ENCODE peak calls at places on chromosome 1, in eight cellular contexts. P, N, B, A, S, R, G and X are unnamed samples. For H3K4me1, the result is how much of the 10 kb centered on the place peaks cover.

GRCh38 chr1:3656450-3657095 is 4.3 kb downstream of the TP73 start:
- DNase-seq in A (no peak), P (no peak), N (no peak), R (no peak), S (no peak), B (no peak), G (no peak), X (no peak)

GRCh38 chr1:197736689-197737088 is 38.6 kb downstream of the DENND1B start:
- DNase-seq in B (peak), G (no peak), R (peak), P (no peak), A (peak), S (no peak), N (no peak), X (no peak)

GRCh38 chr1:212674872-212675271 is 24.8 kb downstream of the BATF3 start:
- DNase-seq in S (no peak), R (no peak), N (no peak), B (no peak), G (no peak), A (no peak), P (no peak), X (no peak)

GRCh38 chr1:18302788-18303413 is 177.8 kb upstream of the KLHDC7A start:
- DNase-seq in G (peak), A (no peak), P (no peak), B (no peak), R (no peak), S (no peak), N (no peak), X (no peak)

GRCh38 chr1:217907504-217907903 is 276.4 kb downstream of the SPATA17 start:
- DNase-seq in R (peak), S (no peak), N (no peak), P (no peak), G (no peak), B (no peak), A (peak), X (no peak)

GRCh38 chr1:246008256-246008901 is 498.7 kb downstream of the SMYD3 start:
- DNase-seq in P (no peak), S (no peak), R (no peak), G (no peak), N (no peak), A (no peak), B (no peak), X (no peak)

GRCh38 chr1:89911186-89911976 is 83.5 kb upstream of the ZNF326 start:
- DNase-seq in P (no peak), R (no peak), G (no peak), N (no peak), B (no peak), A (peak), S (no peak), X (no peak)

GRCh38 chr1:121538943-121539575 is 354.3 kb downstream of the SRGAP2C start:
- DNase-seq in A (no peak), B (no peak), P (no peak), S (no peak), R (no peak), N (no peak), G (no peak), X (no peak)

GRCh38 chr1:175129997-175130648 is 62.5 kb downstream of the KIAA0040 start:
- DNase-seq in A (no peak), R (no peak), N (no peak), B (peak), S (no peak), P (no peak), G (no peak), X (no peak)

GRCh38 chr1:18946550-18947381 is 9.7 kb downstream of the IFFO2 start:
- DNase-seq in B (no peak), N (no peak), S (no peak), R (peak), A (no peak), G (no peak), P (no peak), X (no peak)

GRCh38 chr1:183416850-183417690 is 1.1 kb downstream of the NMNAT2 start:
- DNase-seq in R (peak), P (peak), G (peak), S (peak), N (no peak), B (peak), A (peak), X (no peak)

GRCh38 chr1:72281637-72282270 is 585 bp downstream of the NEGR1 start:
- DNase-seq in N (no peak), A (no peak), P (peak), G (peak), B (no peak), R (peak), S (no peak), X (no peak)

GRCh38 chr1:2025491-2025981 is 6.4 kb downstream of the GABRD start:
- DNase-seq in R (no peak), N (no peak), G (no peak), B (no peak), A (no peak), P (no peak), S (peak), X (no peak)

GRCh38 chr1:218660678-218661053 is 315.5 kb downstream of the TGFB2 start:
- DNase-seq in G (no peak), B (peak), A (peak), P (no peak), S (no peak), R (peak), N (no peak), X (no peak)

GRCh38 chr1:201499191-201499590 is 7.7 kb downstream of the CSRP1 start:
- DNase-seq in N (no peak), G (no peak), S (no peak), A (no peak), R (no peak), B (no peak), P (no peak), X (no peak)
- H3K4me1 ChIP-seq in N (under half), G (under half), S (half or more), A (under half), R (under half), B (half or more), P (half or more), X (half or more)

GRCh38 chr1:112542206-112542973 is 33.6 kb downstream of the WNT2B start:
- DNase-seq in B (no peak), N (no peak), S (no peak), G (no peak), R (no peak), P (no peak), A (no peak), X (no peak)

GRCh38 chr1:112541299-112541698 is 32.5 kb downstream of the WNT2B start:
- DNase-seq in G (no peak), B (no peak), A (no peak), P (no peak), N (no peak), R (no peak), S (no peak), X (no peak)

GRCh38 chr1:112546076-112546475 is 37.3 kb downstream of the WNT2B start:
- DNase-seq in S (no peak), N (no peak), B (no peak), P (no peak), A (no peak), R (no peak), G (no peak), X (no peak)

GRCh38 chr1:112544011-112544688 is 35.4 kb downstream of the WNT2B start:
- DNase-seq in G (no peak), R (peak), B (peak), A (peak), S (no peak), P (no peak), N (no peak), X (no peak)

GRCh38 chr1:112544753-112545152 is 36.0 kb downstream of the WNT2B start:
- DNase-seq in B (peak), R (no peak), P (no peak), A (peak), N (no peak), S (no peak), G (no peak), X (no peak)
- H3K4me1 ChIP-seq in B (under half), R (under half), P (under half), A (under half), N (under half), S (under half), G (under half), X (under half)

GRCh38 chr1:200869376-200869752 is 3.4 kb upstream of the GPR25 start:
- DNase-seq in P (no peak), N (no peak), B (no peak), R (no peak), G (no peak), S (no peak), A (no peak), X (no peak)
- H3K4me1 ChIP-seq in P (under half), N (under half), B (under half), R (under half), G (under half), S (under half), A (under half), X (under half)

DNA sequence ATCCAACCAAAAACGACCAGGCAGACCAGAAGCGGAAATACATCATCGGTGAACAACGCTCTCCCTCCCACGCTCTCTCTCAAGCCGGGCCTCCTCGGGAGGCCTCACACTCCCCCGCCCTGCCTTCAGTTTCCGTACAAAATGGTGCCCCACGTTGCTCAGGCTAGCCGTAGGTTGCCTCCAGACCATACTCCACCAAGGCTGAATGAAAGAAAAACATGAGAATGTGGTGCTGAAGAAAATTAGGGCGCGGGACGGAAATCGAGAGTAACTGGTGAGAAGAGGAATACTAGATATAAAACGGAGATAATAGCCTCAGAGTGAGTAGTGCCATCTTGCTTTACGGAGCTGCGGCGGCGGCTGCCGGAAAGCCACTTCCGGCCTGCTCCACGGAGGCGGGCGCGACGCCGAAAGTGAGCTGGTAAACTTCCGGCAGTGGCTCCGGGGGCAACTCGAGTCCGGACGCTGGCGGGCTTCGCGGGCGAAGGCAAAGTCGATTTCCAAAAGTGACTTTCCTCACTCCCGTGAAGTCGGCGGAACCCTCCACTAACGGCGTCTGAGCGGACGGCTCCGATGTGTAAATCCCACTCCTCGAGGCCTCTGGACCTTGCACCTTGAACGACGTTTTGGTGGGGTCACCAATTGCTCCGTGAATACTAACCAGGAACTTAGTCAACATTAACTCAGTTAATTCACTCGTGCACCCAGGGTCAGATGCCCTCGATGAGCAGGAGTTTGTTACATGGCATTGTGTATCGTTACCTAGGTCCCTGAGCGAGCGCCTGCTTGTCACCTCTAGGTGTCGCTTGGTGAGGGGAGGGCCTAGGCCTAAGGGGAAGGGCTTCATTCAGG is at the start of gene SH3BP5L:
- DNase-seq in S (peak), G (peak), B (peak), R (peak), A (peak), N (peak), P (peak), X (peak)
- H3K4me1 ChIP-seq in S (under half), G (under half), B (under half), R (under half), A (under half), N (half or more), P (half or more), X (under half)

DNA sequence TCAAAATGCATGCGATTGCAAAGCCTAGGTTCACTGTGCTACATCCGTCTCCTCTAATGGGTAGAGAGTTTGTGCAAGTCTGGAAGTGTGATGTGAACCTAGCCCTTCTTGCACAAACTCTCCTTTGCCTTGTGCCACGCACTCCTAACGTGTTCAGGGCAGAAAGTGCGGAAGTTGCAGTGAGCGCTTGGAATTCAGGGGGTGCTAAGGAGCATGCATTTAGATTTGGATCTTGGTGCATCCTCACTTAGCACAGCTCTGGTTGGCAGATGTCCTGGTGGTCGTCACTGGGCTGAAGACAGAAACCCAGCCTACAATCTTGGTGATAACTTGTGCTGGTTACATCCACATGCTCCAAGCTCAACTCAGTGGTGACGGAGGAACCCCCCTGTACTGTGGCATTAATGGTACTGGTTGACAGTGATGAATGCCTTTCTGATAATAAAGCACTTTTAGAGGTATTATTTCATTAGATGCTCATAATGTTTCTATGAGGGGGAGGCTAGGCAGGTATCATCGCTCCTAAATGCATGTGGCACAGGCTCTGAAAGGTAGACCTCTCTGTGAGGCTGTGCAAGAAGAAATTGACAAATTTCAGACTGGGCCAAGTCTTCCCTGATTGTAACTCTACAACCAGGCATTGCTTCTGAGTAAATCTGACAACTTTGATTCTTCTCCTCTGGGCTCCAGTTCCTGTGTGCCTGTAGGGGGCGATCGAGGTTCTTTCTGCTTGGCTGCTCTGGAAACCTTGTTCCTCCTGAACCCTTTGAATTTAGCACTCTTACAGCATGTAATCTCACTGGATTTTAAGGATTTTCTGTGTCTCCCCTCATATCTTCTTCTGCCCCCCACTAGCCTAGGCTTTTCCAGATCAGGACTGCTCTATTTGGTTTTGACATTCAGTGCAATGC is 40.6 kb downstream of the MAPKAPK2 start:
- DNase-seq in P (no peak), S (no peak), R (no peak), N (peak), G (peak), B (peak), A (peak), X (no peak)
- H3K4me1 ChIP-seq in P (half or more), S (under half), R (under half), N (under half), G (under half), B (half or more), A (under half), X (under half)